ENCODE peak calls at places on chromosomes 7 and 10, in six cellular contexts. F, O, U, W, S and L are unnamed samples. For H3K36me3, the result is how much of the 10 kb centered on the place peaks cover.

GRCh38 chr10:24894728-24895127 is 57.7 kb downstream of the PRTFDC1 start:
- DNase-seq in F (peak), O (no peak), U (no peak), W (no peak), S (no peak), L (no peak)

GRCh38 chr10:89475567-89475966 is 59.8 kb downstream of the SLC16A12 start:
- DNase-seq in U (no peak), W (no peak), F (no peak), S (no peak), O (peak), L (no peak)

GRCh38 chr10:60289800-60290199 is 99.9 kb downstream of the ANK3 start:
- DNase-seq in W (no peak), O (no peak), S (no peak), F (no peak), U (no peak), L (no peak)

GRCh38 chr10:30980951-30981616 is 50.6 kb downstream of the ZNF438 start:
- DNase-seq in S (peak), U (peak), W (peak), F (no peak), O (peak), L (no peak)

GRCh38 chr7:147014596-147014995 is 898.0 kb downstream of the CNTNAP2 start:
- DNase-seq in W (no peak), F (no peak), S (no peak), U (peak), O (no peak), L (no peak)

GRCh38 chr7:82694020-82694419 is 250.4 kb upstream of the CACNA2D1 start:
- DNase-seq in O (peak), U (no peak), W (no peak), F (no peak), S (no peak), L (no peak)

GRCh38 chr7:159030490-159031134 is 114.1 kb downstream of the VIPR2 start:
- DNase-seq in O (no peak), F (no peak), W (peak), U (peak), S (peak), L (peak)

GRCh38 chr10:86905429-86905828 is 52.0 kb downstream of the MMRN2 start:
- DNase-seq in S (no peak), O (no peak), F (no peak), U (no peak), W (no peak), L (no peak)

GRCh38 chr7:137245890-137246289 is 97.6 kb downstream of the PTN start:
- DNase-seq in U (no peak), W (no peak), F (no peak), O (peak), S (no peak), L (no peak)

GRCh38 chr7:152859781-152860191 is 100.2 kb downstream of the ACTR3B start:
- DNase-seq in O (no peak), W (no peak), S (no peak), U (no peak), F (no peak), L (peak)

GRCh38 chr10:63072951-63073350 is 60.2 kb upstream of the NRBF2 start:
- DNase-seq in O (no peak), W (no peak), U (no peak), F (no peak), S (no peak), L (no peak)
- H3K27ac ChIP-seq in O (no peak), W (no peak), U (no peak), F (no peak), S (no peak), L (no peak)

DNA sequence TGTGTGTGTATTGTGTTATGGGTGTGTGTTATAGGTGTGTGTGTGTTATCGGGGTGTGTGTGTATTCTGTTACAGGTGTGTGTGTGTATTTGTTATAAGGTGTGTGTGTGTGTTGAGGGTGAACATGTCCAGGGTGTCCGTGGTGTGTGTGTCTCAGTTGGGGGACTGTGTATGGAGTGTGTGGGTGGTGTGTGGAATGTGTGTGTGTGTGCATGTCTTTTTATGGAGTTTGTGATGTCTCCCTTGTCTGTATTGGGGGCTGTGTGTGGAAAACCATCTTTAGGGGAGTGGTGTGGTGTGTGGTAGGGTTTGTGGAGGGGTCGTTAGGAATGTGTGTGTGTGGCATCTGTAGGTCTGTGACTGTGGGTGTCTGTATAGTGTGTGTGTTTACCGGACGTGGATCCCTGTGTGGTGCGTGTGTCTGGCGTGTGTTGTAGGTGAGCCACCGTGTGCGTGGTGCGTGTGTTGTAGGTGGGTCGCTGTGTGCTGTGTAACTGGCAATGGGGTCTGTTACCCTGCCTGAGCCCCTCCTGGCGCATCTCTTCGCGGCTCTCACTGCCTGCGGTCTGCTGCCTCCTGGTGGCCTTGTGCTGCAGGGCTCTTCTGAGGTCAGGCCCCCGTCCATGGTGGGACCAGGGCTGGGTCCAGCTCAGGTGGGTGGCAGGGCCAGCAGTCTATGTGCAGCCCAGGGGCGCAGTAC is 61.7 kb downstream of the PALD1 start:
- DNase-seq in F (peak), W (no peak), O (peak), S (no peak), U (peak), L (peak)
- H3K36me3 ChIP-seq in F (under half), W (under half), O (under half), S (under half), U (under half), L (under half)

GRCh38 chr7:41188163-41189130 is 514.4 kb downstream of the INHBA start:
- DNase-seq in S (no peak), W (no peak), O (peak), U (peak), F (no peak), L (no peak)

GRCh38 chr7:41193738-41194287 is 509.1 kb downstream of the INHBA start:
- DNase-seq in W (no peak), F (no peak), O (no peak), U (no peak), S (no peak), L (no peak)

GRCh38 chr7:41190615-41191014 is 512.3 kb downstream of the INHBA start:
- DNase-seq in U (no peak), F (no peak), O (no peak), S (no peak), W (no peak), L (no peak)

GRCh38 chr7:41187322-41187721 is 515.6 kb downstream of the INHBA start:
- DNase-seq in W (no peak), S (no peak), F (no peak), U (no peak), O (no peak), L (no peak)

DNA sequence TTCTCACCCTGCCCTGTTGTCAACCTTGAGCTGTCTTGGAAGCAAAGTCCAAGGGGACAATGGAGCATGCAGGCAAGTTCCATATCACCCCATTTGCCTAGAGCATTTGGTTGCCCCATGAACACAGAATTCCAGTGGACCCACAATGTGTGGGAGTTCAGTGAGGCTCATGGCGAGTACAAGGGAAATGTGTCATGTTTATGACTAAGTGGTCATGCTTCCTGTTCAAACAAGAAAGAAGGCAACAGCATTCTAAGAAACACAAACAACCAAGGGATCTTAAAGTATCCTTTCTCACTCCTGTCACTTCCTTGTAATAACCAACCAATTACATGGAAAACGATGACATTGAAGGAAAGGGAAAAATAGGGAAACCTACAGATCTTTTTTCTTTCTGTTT is 513.0 kb downstream of the INHBA start:
- DNase-seq in O (peak), F (no peak), S (no peak), W (no peak), U (peak), L (no peak)
- H3K27ac ChIP-seq in O (peak), F (no peak), S (no peak), W (no peak), U (no peak), L (no peak)

GRCh38 chr7:56053379-56053778 is 1.8 kb downstream of the CCT6A start:
- DNase-seq in U (no peak), S (no peak), F (no peak), W (no peak), O (no peak), L (no peak)
- H3K36me3 ChIP-seq in U (under half), S (under half), F (under half), W (under half), O (under half), L (half or more)

GRCh38 chr7:98084631-98085030 is 22.0 kb upstream of the LMTK2 start:
- DNase-seq in W (no peak), O (no peak), U (no peak), F (no peak), S (no peak), L (peak)
- H3K27ac ChIP-seq in W (no peak), O (no peak), U (peak), F (no peak), S (no peak), L (no peak)

DNA sequence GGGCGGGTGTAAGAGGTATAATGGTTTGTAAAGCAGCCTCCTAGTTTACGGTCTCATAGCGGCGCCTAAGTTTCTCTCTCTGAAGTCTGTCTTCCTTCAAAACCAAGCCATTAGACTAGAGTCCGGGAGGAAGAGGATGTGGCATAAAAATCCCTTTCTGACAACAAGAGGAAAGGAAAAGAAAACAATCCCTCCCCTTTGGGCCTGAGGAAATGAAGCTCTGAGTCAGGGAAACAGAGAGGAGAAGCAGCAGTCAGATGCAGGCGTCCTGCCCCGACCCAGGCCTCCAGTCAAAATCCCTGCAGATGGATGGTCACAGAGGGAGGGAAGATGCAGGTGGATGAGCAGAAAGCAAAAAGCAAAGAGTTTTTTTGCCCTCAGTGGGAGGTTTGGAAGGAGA is 23.7 kb downstream of the PARP12 start:
- DNase-seq in S (no peak), W (no peak), F (peak), U (no peak), O (no peak), L (no peak)
- H3K36me3 ChIP-seq in S (under half), W (under half), F (under half), U (under half), O (under half), L (under half)

GRCh38 chr10:119368991-119369869 is 161.9 kb downstream of the GRK5 start:
- DNase-seq in F (peak), S (no peak), W (peak), O (no peak), U (no peak), L (no peak)
- H3K27ac ChIP-seq in F (peak), S (no peak), W (peak), O (peak), U (no peak), L (no peak)